ENCODE peak calls at places on chromosome 18, in ten cellular contexts. Y, M, J, G, I, B, A, H, Q and E are unnamed samples.
A peak's percentile ranks its signal among the peaks of the same experiment; 100 is the strongest.

GRCh38 chr18:23864620-23865019 is 149.9 kb upstream of the TTC39C start:
- DNase-seq in J (no peak), Q (no peak), Y (peak; percentile 71), I (no peak), A (peak; percentile 17), M (no peak), H (peak; percentile 68), G (no peak), B (no peak), E (no peak)

GRCh38 chr18:12628706-12629702 is 28.9 kb downstream of the SPIRE1 start:
- DNase-seq in I (no peak), M (peak; percentile 93), Y (no peak), H (no peak), G (no peak), J (no peak), Q (no peak), A (no peak), B (no peak), E (no peak)

GRCh38 chr18:78728301-78729098 is 251.1 kb upstream of the SALL3 start:
- DNase-seq in Y (no peak), A (no peak), J (no peak), M (no peak), B (no peak), G (no peak), H (no peak), Q (no peak), I (no peak), E (no peak)

GRCh38 chr18:74115046-74115445 is 32.6 kb downstream of the FBXO15 start:
- DNase-seq in I (no peak), M (no peak), Q (no peak), H (no peak), A (no peak), B (no peak), J (no peak), Y (no peak), G (no peak), E (no peak)

GRCh38 chr18:30927042-30927441 is 115.5 kb downstream of the DSC3 start:
- DNase-seq in Y (no peak), J (no peak), B (no peak), I (no peak), A (no peak), M (no peak), H (no peak), Q (no peak), G (no peak), E (no peak)

GRCh38 chr18:54931152-54931551 is 28.1 kb downstream of the CCDC68 start:
- DNase-seq in H (no peak), M (no peak), B (no peak), Q (no peak), A (no peak), J (no peak), I (no peak), G (no peak), Y (no peak), E (no peak)

GRCh38 chr18:42108071-42108470 is 153.0 kb downstream of the PIK3C3 start:
- DNase-seq in B (no peak), A (no peak), Q (no peak), J (no peak), M (no peak), H (no peak), Y (no peak), G (no peak), I (no peak), E (no peak)

GRCh38 chr18:8982416-8983183 is 119.9 kb upstream of the NDUFV2 start:
- DNase-seq in A (peak; percentile 24), J (peak; percentile 62), I (no peak), H (peak; percentile 45), M (peak; percentile 77), Y (no peak), Q (no peak), G (no peak), B (peak; percentile 64), E (peak; percentile 37)

GRCh38 chr18:23231340-23232021 is 96.2 kb downstream of the CABLES1 start:
- DNase-seq in J (peak; percentile 83), H (peak; percentile 91), Q (no peak), G (peak; percentile 54), M (peak; percentile 90), I (peak; percentile 68), Y (peak; percentile 90), B (no peak), A (peak; percentile 99), E (peak; percentile 55)

GRCh38 chr18:33606621-33607020 is 28.6 kb downstream of the ASXL3 start:
- DNase-seq in J (no peak), Q (no peak), I (no peak), G (no peak), A (no peak), M (no peak), H (no peak), Y (no peak), B (no peak), E (no peak)

GRCh38 chr18:24368749-24369148 is 28.9 kb downstream of the OSBPL1A start:
- DNase-seq in Y (no peak), M (peak; percentile 49), A (no peak), I (peak; percentile 60), B (no peak), G (no peak), H (no peak), Q (no peak), J (no peak), E (no peak)

GRCh38 chr18:629303-630150 is 27.9 kb upstream of the TYMS start:
- DNase-seq in J (no peak), Q (no peak), G (no peak), H (no peak), Y (no peak), B (no peak), M (no peak), A (no peak), I (peak; percentile 5), E (no peak)

GRCh38 chr18:3254725-3255124 is 7.1 kb downstream of the MYL12A start:
- DNase-seq in Y (no peak), B (no peak), J (no peak), Q (no peak), I (no peak), G (no peak), M (no peak), H (no peak), A (no peak), E (no peak)

GRCh38 chr18:73962251-73962650 is 185.4 kb downstream of the FBXO15 start:
- DNase-seq in G (no peak), H (no peak), Q (no peak), Y (no peak), M (no peak), J (no peak), B (no peak), A (peak; percentile 9), I (no peak), E (no peak)

GRCh38 chr18:7382631-7383335 is 151.9 kb downstream of the LRRC30 start:
- DNase-seq in Q (no peak), M (no peak), H (no peak), B (no peak), J (no peak), I (no peak), A (no peak), Y (no peak), G (no peak), E (no peak)

GRCh38 chr18:79525556-79526467 is 130.1 kb downstream of the NFATC1 start:
- DNase-seq in Q (no peak), M (no peak), Y (peak; percentile 45), H (no peak), J (no peak), B (no peak), A (no peak), G (no peak), I (no peak), E (peak; percentile 66)

GRCh38 chr18:3652380-3653262 is 202.6 kb downstream of the TGIF1 start:
- DNase-seq in B (peak; percentile 99), J (peak; percentile 94), Q (peak; percentile 81), M (peak; percentile 84), I (peak; percentile 76), H (peak; percentile 96), G (no peak), A (peak; percentile 87), Y (no peak), E (no peak)

GRCh38 chr18:79699653-79700052 is 20.1 kb downstream of the CTDP1 start:
- DNase-seq in A (peak; percentile 52), J (no peak), G (no peak), H (no peak), B (no peak), Q (no peak), M (no peak), I (no peak), Y (peak; percentile 16), E (no peak)